ENCODE peak calls at places on chromosome 2, in eight cellular contexts. One of them, this sample, is unnamed.

GRCh38 chr2:148670773-148671172 is 26.2 kb downstream of the EPC2 start:
- DNase-seq in neural progenitor cell: no peak
- DNase-seq in Karpas-422: no peak
- DNase-seq in pancreas: no peak
- DNase-seq in activated CD4-positive, alpha-beta T cell treated with anti-CD3 and anti-CD28 coated beads for 24 hours: no peak
- DNase-seq in AG09309: no peak
- DNase-seq in GM23338: no peak
- DNase-seq in NCI-H1105: no peak
- DNase-seq in this sample: peak; percentile 92

GRCh38 chr2:96093528-96093927 is 22.8 kb downstream of the ADRA2B start:
- DNase-seq in neural progenitor cell: no peak
- DNase-seq in Karpas-422: no peak
- DNase-seq in pancreas: no peak
- DNase-seq in activated CD4-positive, alpha-beta T cell treated with anti-CD3 and anti-CD28 coated beads for 24 hours: no peak
- DNase-seq in AG09309: no peak
- DNase-seq in GM23338: no peak
- DNase-seq in NCI-H1105: no peak
- DNase-seq in this sample: no peak

GRCh38 chr2:155372969-155373368 is 674.5 kb downstream of the KCNJ3 start:
- DNase-seq in neural progenitor cell: no peak
- DNase-seq in Karpas-422: peak; percentile 73
- DNase-seq in pancreas: no peak
- DNase-seq in activated CD4-positive, alpha-beta T cell treated with anti-CD3 and anti-CD28 coated beads for 24 hours: no peak
- DNase-seq in AG09309: no peak
- DNase-seq in GM23338: peak; percentile 56
- DNase-seq in NCI-H1105: peak; percentile 13
- DNase-seq in this sample: peak; percentile 17

GRCh38 chr2:11669454-11670291 is at the start of gene NTSR2:
- DNase-seq in neural progenitor cell: peak; percentile 92
- DNase-seq in Karpas-422: no peak
- DNase-seq in pancreas: peak; percentile 86
- DNase-seq in activated CD4-positive, alpha-beta T cell treated with anti-CD3 and anti-CD28 coated beads for 24 hours: no peak
- DNase-seq in AG09309: no peak
- DNase-seq in GM23338: peak; percentile 90
- DNase-seq in NCI-H1105: no peak
- DNase-seq in this sample: no peak

GRCh38 chr2:201952212-201952611 is 81.4 kb upstream of the FZD7 start:
- DNase-seq in neural progenitor cell: no peak
- DNase-seq in Karpas-422: no peak
- DNase-seq in pancreas: no peak
- DNase-seq in activated CD4-positive, alpha-beta T cell treated with anti-CD3 and anti-CD28 coated beads for 24 hours: no peak
- DNase-seq in AG09309: no peak
- DNase-seq in GM23338: peak; percentile 71
- DNase-seq in NCI-H1105: no peak
- DNase-seq in this sample: no peak

GRCh38 chr2:238965371-238966273 is 117.7 kb downstream of the TWIST2 start:
- DNase-seq in neural progenitor cell: no peak
- DNase-seq in Karpas-422: no peak
- DNase-seq in pancreas: no peak
- DNase-seq in activated CD4-positive, alpha-beta T cell treated with anti-CD3 and anti-CD28 coated beads for 24 hours: no peak
- DNase-seq in AG09309: no peak
- DNase-seq in GM23338: no peak
- DNase-seq in NCI-H1105: no peak
- DNase-seq in this sample: no peak

GRCh38 chr2:101116348-101116747 is 34.8 kb downstream of the TBC1D8 start:
- DNase-seq in neural progenitor cell: no peak
- DNase-seq in Karpas-422: no peak
- DNase-seq in pancreas: no peak
- DNase-seq in activated CD4-positive, alpha-beta T cell treated with anti-CD3 and anti-CD28 coated beads for 24 hours: no peak
- DNase-seq in AG09309: no peak
- DNase-seq in GM23338: no peak
- DNase-seq in NCI-H1105: no peak
- DNase-seq in this sample: no peak

GRCh38 chr2:221572821-221573429 is 821 bp upstream of the EPHA4 start:
- DNase-seq in neural progenitor cell: peak; percentile 82
- DNase-seq in Karpas-422: no peak
- DNase-seq in pancreas: peak; percentile 76
- DNase-seq in activated CD4-positive, alpha-beta T cell treated with anti-CD3 and anti-CD28 coated beads for 24 hours: no peak
- DNase-seq in AG09309: no peak
- DNase-seq in GM23338: peak; percentile 50
- DNase-seq in NCI-H1105: peak; percentile 36
- DNase-seq in this sample: peak; percentile 60

GRCh38 chr2:100928235-100928634 is 73.9 kb upstream of the RPL31 start:
- DNase-seq in neural progenitor cell: no peak
- DNase-seq in Karpas-422: no peak
- DNase-seq in pancreas: no peak
- DNase-seq in activated CD4-positive, alpha-beta T cell treated with anti-CD3 and anti-CD28 coated beads for 24 hours: no peak
- DNase-seq in AG09309: no peak
- DNase-seq in GM23338: no peak
- DNase-seq in NCI-H1105: no peak
- DNase-seq in this sample: no peak

GRCh38 chr2:199335502-199335901 is 122.2 kb downstream of the SATB2 start:
- DNase-seq in neural progenitor cell: no peak
- DNase-seq in Karpas-422: no peak
- DNase-seq in pancreas: no peak
- DNase-seq in activated CD4-positive, alpha-beta T cell treated with anti-CD3 and anti-CD28 coated beads for 24 hours: no peak
- DNase-seq in AG09309: no peak
- DNase-seq in GM23338: no peak
- DNase-seq in NCI-H1105: no peak
- DNase-seq in this sample: no peak

GRCh38 chr2:23381084-23381483 is 3.9 kb upstream of the KLHL29 start:
- DNase-seq in neural progenitor cell: no peak
- DNase-seq in Karpas-422: peak; percentile 62
- DNase-seq in pancreas: no peak
- DNase-seq in activated CD4-positive, alpha-beta T cell treated with anti-CD3 and anti-CD28 coated beads for 24 hours: no peak
- DNase-seq in AG09309: no peak
- DNase-seq in GM23338: no peak
- DNase-seq in NCI-H1105: peak; percentile 42
- DNase-seq in this sample: peak; percentile 81

GRCh38 chr2:158967731-158968395 is 577 bp upstream of the TANC1 start:
- DNase-seq in neural progenitor cell: peak; percentile 89
- DNase-seq in Karpas-422: no peak
- DNase-seq in pancreas: peak; percentile 71
- DNase-seq in activated CD4-positive, alpha-beta T cell treated with anti-CD3 and anti-CD28 coated beads for 24 hours: no peak
- DNase-seq in AG09309: no peak
- DNase-seq in GM23338: peak; percentile 79
- DNase-seq in NCI-H1105: no peak
- DNase-seq in this sample: peak; percentile 50

GRCh38 chr2:68918497-68918896 is 34.2 kb downstream of the GKN2 start:
- DNase-seq in neural progenitor cell: no peak
- DNase-seq in Karpas-422: no peak
- DNase-seq in pancreas: no peak
- DNase-seq in activated CD4-positive, alpha-beta T cell treated with anti-CD3 and anti-CD28 coated beads for 24 hours: no peak
- DNase-seq in AG09309: no peak
- DNase-seq in GM23338: no peak
- DNase-seq in NCI-H1105: no peak
- DNase-seq in this sample: peak; percentile 63

GRCh38 chr2:160984426-160985077 is 175.7 kb upstream of the TANK start:
- DNase-seq in neural progenitor cell: no peak
- DNase-seq in Karpas-422: peak; percentile 34
- DNase-seq in pancreas: no peak
- DNase-seq in activated CD4-positive, alpha-beta T cell treated with anti-CD3 and anti-CD28 coated beads for 24 hours: no peak
- DNase-seq in AG09309: no peak
- DNase-seq in GM23338: no peak
- DNase-seq in NCI-H1105: no peak
- DNase-seq in this sample: no peak

GRCh38 chr2:201798252-201798918 is 8.0 kb upstream of the CDK15 start:
- DNase-seq in neural progenitor cell: no peak
- DNase-seq in Karpas-422: no peak
- DNase-seq in pancreas: no peak
- DNase-seq in activated CD4-positive, alpha-beta T cell treated with anti-CD3 and anti-CD28 coated beads for 24 hours: no peak
- DNase-seq in AG09309: peak; percentile 90
- DNase-seq in GM23338: no peak
- DNase-seq in NCI-H1105: no peak
- DNase-seq in this sample: peak; percentile 92

GRCh38 chr2:72137498-72138010 is 10.1 kb downstream of the CYP26B1 start:
- DNase-seq in neural progenitor cell: peak; percentile 73
- DNase-seq in Karpas-422: peak; percentile 87
- DNase-seq in pancreas: peak; percentile 92
- DNase-seq in activated CD4-positive, alpha-beta T cell treated with anti-CD3 and anti-CD28 coated beads for 24 hours: peak; percentile 45
- DNase-seq in AG09309: no peak
- DNase-seq in GM23338: peak; percentile 81
- DNase-seq in NCI-H1105: no peak
- DNase-seq in this sample: no peak